ENCODE peak calls at places on chromosomes 3 and 15, in six cellular contexts. H is K562, W is HCT116, G is GM12878, S is H1, J is HepG2. I is an unnamed sample.

GRCh38 chr3:120875989-120876388 is 32.0 kb upstream of the STXBP5L start:
- DNase-seq in H (no peak), W (no peak), G (no peak), S (no peak), J (no peak), I (peak)

GRCh38 chr3:44969779-44970178 is 6.2 kb downstream of the ZDHHC3 start:
- DNase-seq in H (no peak), W (no peak), G (no peak), S (no peak), J (no peak), I (no peak)

GRCh38 chr15:90836296-90836871 is 32.0 kb upstream of the FURIN start:
- DNase-seq in H (peak), W (no peak), G (no peak), S (no peak), J (peak), I (no peak)

GRCh38 chr3:24156466-24156865 is 211.4 kb downstream of the NR1D2 start:
- DNase-seq in H (peak), W (peak), G (no peak), S (no peak), J (no peak), I (no peak)

GRCh38 chr3:176699307-176699706 is 498.0 kb downstream of the TBL1XR1 start:
- DNase-seq in H (no peak), W (no peak), G (no peak), S (no peak), J (no peak), I (no peak)

GRCh38 chr3:53044371-53045106 is 1.3 kb downstream of the SFMBT1 start:
- DNase-seq in H (no peak), W (no peak), G (no peak), S (no peak), J (no peak), I (no peak)

GRCh38 chr15:70765504-70766281 is 2.3 kb upstream of the UACA start:
- DNase-seq in H (no peak), W (no peak), G (no peak), S (no peak), J (no peak), I (no peak)

GRCh38 chr3:167750273-167750971 is 14.9 kb downstream of the SERPINI1 start:
- DNase-seq in H (no peak), W (no peak), G (peak), S (no peak), J (no peak), I (no peak)

GRCh38 chr3:58336135-58336882 is 3.6 kb downstream of the PXK start:
- DNase-seq in H (no peak), W (no peak), G (no peak), S (no peak), J (no peak), I (no peak)

GRCh38 chr15:89781055-89781454 is 4.9 kb downstream of the MESP2 start:
- DNase-seq in H (no peak), W (no peak), G (no peak), S (no peak), J (no peak), I (no peak)

GRCh38 chr3:31858439-31858838 is 122.6 kb downstream of the OSBPL10 start:
- DNase-seq in H (no peak), W (no peak), G (no peak), S (no peak), J (no peak), I (no peak)

GRCh38 chr3:131033480-131034080 is 6.9 kb downstream of the NEK11 start:
- DNase-seq in H (peak), W (peak), G (no peak), S (no peak), J (peak), I (peak)

GRCh38 chr3:64027708-64028107 is 4.4 kb upstream of the PSMD6 start:
- DNase-seq in H (no peak), W (no peak), G (no peak), S (no peak), J (no peak), I (no peak)

GRCh38 chr3:4709336-4709735 is 216.2 kb downstream of the ITPR1 start:
- DNase-seq in H (no peak), W (no peak), G (no peak), S (no peak), J (no peak), I (no peak)

GRCh38 chr15:78000089-78000926 is 77.2 kb downstream of the TBC1D2B start:
- DNase-seq in H (peak), W (peak), G (no peak), S (peak), J (peak), I (peak)

GRCh38 chr3:108123326-108123725 is 32.5 kb upstream of the CD47 start:
- DNase-seq in H (no peak), W (no peak), G (no peak), S (no peak), J (no peak), I (no peak)

GRCh38 chr3:144921710-144922109 is 950.1 kb downstream of the DIPK2A start:
- DNase-seq in H (no peak), W (no peak), G (no peak), S (no peak), J (no peak), I (no peak)

GRCh38 chr3:44050867-44051266 is 190.8 kb upstream of the TOPAZ1 start:
- DNase-seq in H (no peak), W (no peak), G (no peak), S (no peak), J (no peak), I (no peak)

GRCh38 chr3:123202451-123202850 is 708 bp downstream of the SEC22A start:
- DNase-seq in H (no peak), W (no peak), G (no peak), S (no peak), J (peak), I (no peak)

GRCh38 chr3:48899298-48899697 is 616 bp upstream of the SLC25A20 start:
- DNase-seq in H (no peak), W (no peak), G (no peak), S (no peak), J (no peak), I (no peak)

GRCh38 chr15:75646944-75647364 is 758 bp upstream of the SNX33 start:
- DNase-seq in H (no peak), W (no peak), G (no peak), S (no peak), J (no peak), I (no peak)

GRCh38 chr3:166013073-166013679 is 176.0 kb upstream of the BCHE start:
- DNase-seq in H (peak), W (peak), G (no peak), S (no peak), J (peak), I (peak)

GRCh38 chr3:102532901-102533300 is 98.1 kb downstream of the ZPLD1 start:
- DNase-seq in H (no peak), W (no peak), G (no peak), S (no peak), J (no peak), I (no peak)

GRCh38 chr15:63054985-63055384 is 12.4 kb downstream of the TPM1 start:
- DNase-seq in H (no peak), W (no peak), G (no peak), S (no peak), J (no peak), I (no peak)

GRCh38 chr3:136836511-136837156 is 17.7 kb downstream of the SLC35G2 start:
- DNase-seq in H (no peak), W (no peak), G (no peak), S (no peak), J (no peak), I (no peak)
- H3K9ac ChIP-seq in H (no peak), W (no peak), G (no peak), S (no peak), J (no peak), I (no peak)

DNA sequence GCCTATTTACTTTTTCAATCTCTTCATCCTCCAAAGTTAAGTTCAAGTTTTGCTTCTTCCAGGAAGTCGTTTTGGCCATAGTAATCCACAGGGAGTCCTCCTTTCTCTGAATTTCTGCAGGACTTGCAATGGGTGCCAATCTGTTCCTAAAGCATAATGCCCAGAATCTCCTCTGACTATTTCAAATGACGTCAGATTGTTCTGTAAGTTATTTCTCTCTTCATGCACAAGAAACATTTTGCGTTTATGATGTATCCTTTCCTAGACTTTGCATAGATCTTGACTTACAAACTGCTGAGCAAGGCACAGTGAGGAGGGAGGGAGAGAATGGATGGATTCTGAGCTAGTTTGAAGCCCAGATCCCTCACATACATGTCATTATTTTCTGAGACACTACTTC is 103.2 kb downstream of the MEX3B start:
- DNase-seq in H (no peak), W (no peak), G (no peak), S (no peak), J (no peak), I (no peak)
- TF ChIP-seq YY1 in H (no peak), W (no peak), G (no peak), S (no peak), J (no peak), I (no peak)

DNA sequence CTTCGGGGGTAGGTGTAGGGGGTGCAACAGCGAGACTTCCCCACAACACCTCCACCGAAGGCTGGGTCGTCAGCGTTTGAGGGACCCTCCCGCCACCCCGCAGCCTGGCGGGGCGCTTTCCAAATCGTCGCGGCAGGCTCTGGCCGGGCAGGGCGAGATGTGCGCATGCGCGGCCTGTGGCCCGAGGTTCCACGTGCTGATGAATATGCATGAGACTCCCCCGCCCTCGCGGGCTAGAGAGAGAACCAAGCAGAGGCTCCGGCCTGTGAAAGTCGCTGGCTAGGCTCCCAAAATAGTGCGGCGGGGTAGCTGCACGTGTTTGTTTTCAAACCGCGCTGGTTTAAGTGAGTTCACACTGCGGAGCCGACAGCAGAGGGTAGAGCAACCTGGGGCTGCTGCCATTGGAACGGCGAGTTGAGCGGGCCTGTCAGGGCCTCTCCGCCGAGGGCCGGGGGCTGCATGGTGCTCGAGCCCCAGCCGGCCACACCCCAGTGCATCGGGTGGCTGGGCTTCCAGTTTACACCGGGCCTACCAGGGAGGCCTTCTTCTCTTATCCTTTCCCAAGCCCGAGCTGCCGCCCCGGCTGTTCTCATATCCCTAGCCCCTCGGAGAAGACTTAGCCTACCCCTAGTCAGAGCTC is 10.0 kb downstream of the ZIC1 start:
- DNase-seq in H (peak), W (no peak), G (no peak), S (peak), J (no peak), I (no peak)
- TF ChIP-seq ZNF274 in H (no peak), W (no peak), G (no peak), S (no peak), J (no peak), I (no peak)

GRCh38 chr3:99505646-99506269 is 132.6 kb upstream of the COL8A1 start:
- DNase-seq in H (no peak), W (no peak), G (peak), S (no peak), J (no peak), I (no peak)
- H3K9ac ChIP-seq in H (no peak), W (no peak), G (no peak), S (no peak), J (no peak), I (no peak)

GRCh38 chr3:75048650-75049049 is 434.2 kb upstream of the CNTN3 start:
- DNase-seq in H (no peak), W (no peak), G (no peak), S (no peak), J (no peak), I (no peak)
- TF ChIP-seq YY1 in H (no peak), W (no peak), G (no peak), S (no peak), J (no peak), I (no peak)

DNA sequence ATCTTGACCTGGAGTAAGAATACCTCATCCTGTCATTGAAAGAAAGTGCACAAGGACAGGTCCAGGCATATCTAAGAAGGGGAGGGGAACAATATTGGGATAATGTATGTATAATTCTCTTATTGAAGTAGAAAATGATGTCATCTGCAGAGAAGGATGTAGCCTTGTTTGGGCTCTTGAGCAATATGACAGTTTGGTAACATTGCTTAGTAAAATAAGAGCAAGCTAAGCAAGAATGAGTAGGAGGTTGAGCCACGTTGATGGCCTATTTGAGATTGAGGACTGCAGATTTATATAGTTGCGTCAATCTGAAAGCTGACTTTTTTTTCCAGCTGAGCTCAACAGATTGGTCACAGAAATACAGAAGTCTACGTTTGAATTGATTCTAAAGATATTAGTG is 145.2 kb downstream of the FILIP1L start:
- DNase-seq in H (no peak), W (no peak), G (no peak), S (no peak), J (no peak), I (no peak)
- TF ChIP-seq ZNF274 in H (no peak), W (no peak), G (no peak), S (no peak), J (no peak), I (no peak)

GRCh38 chr3:110419096-110419495 is 652.5 kb upstream of the NECTIN3 start:
- DNase-seq in H (no peak), W (no peak), G (no peak), S (no peak), J (no peak), I (no peak)

GRCh38 chr3:110414851-110415250 is 656.8 kb upstream of the NECTIN3 start:
- DNase-seq in H (no peak), W (peak), G (no peak), S (no peak), J (peak), I (no peak)

GRCh38 chr3:110413807-110414748 is 657.5 kb upstream of the NECTIN3 start:
- DNase-seq in H (no peak), W (no peak), G (no peak), S (no peak), J (no peak), I (no peak)

DNA sequence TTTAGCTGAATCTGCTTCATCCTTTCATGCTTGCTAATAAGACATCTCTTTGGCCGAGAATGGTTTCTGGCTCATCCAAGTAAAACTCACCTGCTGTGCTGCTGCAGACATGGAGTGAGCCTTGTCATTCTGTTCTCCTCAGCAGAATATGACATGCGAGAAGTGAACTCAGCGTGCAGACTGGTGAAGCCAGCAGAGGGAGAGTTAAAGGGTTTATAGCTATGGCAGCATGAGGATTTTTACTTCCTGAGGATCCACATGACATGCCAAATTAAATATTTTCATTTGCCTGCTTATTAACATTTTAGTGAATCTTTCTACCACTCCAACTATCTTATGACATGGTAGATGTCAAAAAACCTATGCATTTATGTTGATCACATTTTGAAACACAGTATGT is 658.3 kb upstream of the NECTIN3 start:
- DNase-seq in H (no peak), W (no peak), G (no peak), S (no peak), J (no peak), I (no peak)
- H3K9ac ChIP-seq in H (no peak), W (peak), G (no peak), S (no peak), J (no peak), I (no peak)

GRCh38 chr3:135487261-135487660 is 478.3 kb upstream of the PPP2R3A start:
- DNase-seq in H (no peak), W (no peak), G (no peak), S (no peak), J (no peak), I (no peak)
- TF ChIP-seq YY1 in H (no peak), W (no peak), G (no peak), S (no peak), J (no peak), I (no peak)

GRCh38 chr3:97388774-97389173 is 375.8 kb upstream of the ARL6 start:
- DNase-seq in H (no peak), W (no peak), G (no peak), S (no peak), J (no peak), I (peak)

GRCh38 chr3:97384581-97384980 is 380.0 kb upstream of the ARL6 start:
- DNase-seq in H (no peak), W (no peak), G (no peak), S (no peak), J (no peak), I (no peak)

GRCh38 chr3:97391167-97391566 is 373.4 kb upstream of the ARL6 start:
- DNase-seq in H (no peak), W (no peak), G (no peak), S (no peak), J (no peak), I (no peak)

DNA sequence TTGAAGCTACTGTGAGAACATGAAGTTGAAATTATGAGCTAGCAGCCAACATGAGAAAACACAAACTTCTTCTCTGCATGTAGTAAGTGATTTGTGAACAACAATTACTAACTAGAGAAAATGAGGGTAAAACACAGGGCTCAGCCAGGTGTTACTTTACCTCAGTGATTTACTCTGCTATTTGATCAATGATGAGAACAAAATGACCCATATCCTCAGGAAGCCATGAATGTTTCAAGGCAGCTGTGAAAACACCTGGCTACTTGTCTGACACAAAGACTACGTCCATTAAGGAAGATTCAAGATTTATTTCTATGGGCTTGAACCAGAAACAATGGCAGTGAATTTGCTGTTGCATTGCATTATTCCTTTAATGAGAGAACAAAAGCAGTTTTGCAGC is 374.7 kb upstream of the ARL6 start:
- DNase-seq in H (no peak), W (no peak), G (no peak), S (no peak), J (no peak), I (no peak)
- TF ChIP-seq ZNF274 in H (no peak), W (no peak), G (no peak), S (no peak), J (no peak), I (no peak)

DNA sequence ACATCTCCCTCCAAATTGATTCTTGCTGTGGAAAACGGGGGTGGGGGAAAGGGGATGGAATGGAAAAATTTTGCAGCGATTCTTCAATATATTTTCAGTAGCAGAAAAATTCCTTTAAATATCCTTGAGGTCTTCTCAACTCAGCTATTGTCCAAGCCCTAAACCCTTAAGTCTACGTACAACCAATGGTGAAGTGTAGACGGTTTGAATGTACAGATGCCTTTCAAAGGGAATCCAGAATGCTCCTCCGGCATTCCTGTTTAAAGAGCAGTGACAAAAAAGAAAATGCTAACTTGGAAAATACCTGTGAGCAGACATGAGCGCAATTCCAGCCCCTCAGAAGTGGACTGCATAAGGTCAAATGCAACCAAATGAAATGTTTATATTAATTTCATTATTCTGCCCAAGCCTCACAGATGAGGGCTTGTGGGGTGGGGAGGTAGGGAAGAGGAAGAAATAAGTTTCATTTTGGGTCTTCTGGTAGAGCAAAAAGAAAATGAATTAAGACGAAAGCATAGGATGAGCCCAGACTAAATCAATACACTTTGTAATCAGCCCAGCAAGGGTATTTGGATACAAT is 2.8 kb downstream of the FOXP1 start:
- DNase-seq in H (no peak), W (no peak), G (no peak), S (no peak), J (no peak), I (no peak)
- H3K9ac ChIP-seq in H (no peak), W (no peak), G (no peak), S (no peak), J (peak), I (no peak)

I was measured in NT2/D1.